ENCODE peak calls at places on chromosome 17, in four cellular contexts. One of them, this sample, is unnamed.

GRCh38 chr17:4672055-4672630 is 30.7 kb upstream of the ALOX15 start:
- DNase-seq in ELR: no peak
- DNase-seq in NCI-H460: no peak
- DNase-seq in activated CD4-positive, alpha-beta T cell treated with anti-CD3 and anti-CD28 coated beads, Interleukin-2, amount 50 U/mL, for 48 hours: no peak
- DNase-seq in this sample: no peak

GRCh38 chr17:74571894-74572293 is 4.6 kb upstream of the CD300H start:
- DNase-seq in ELR: no peak
- DNase-seq in NCI-H460: no peak
- DNase-seq in activated CD4-positive, alpha-beta T cell treated with anti-CD3 and anti-CD28 coated beads, Interleukin-2, amount 50 U/mL, for 48 hours: no peak
- DNase-seq in this sample: no peak

GRCh38 chr17:76707985-76708807 is 2.6 kb downstream of the MXRA7 start:
- DNase-seq in ELR: no peak
- DNase-seq in NCI-H460: no peak
- DNase-seq in activated CD4-positive, alpha-beta T cell treated with anti-CD3 and anti-CD28 coated beads, Interleukin-2, amount 50 U/mL, for 48 hours: no peak
- DNase-seq in this sample: peak

GRCh38 chr17:78001182-78001581 is 42.7 kb downstream of the TNRC6C start:
- DNase-seq in ELR: no peak
- DNase-seq in NCI-H460: no peak
- DNase-seq in activated CD4-positive, alpha-beta T cell treated with anti-CD3 and anti-CD28 coated beads, Interleukin-2, amount 50 U/mL, for 48 hours: no peak
- DNase-seq in this sample: peak

GRCh38 chr17:57481901-57482300 is 225.6 kb downstream of the MSI2 start:
- DNase-seq in ELR: peak
- DNase-seq in NCI-H460: no peak
- DNase-seq in activated CD4-positive, alpha-beta T cell treated with anti-CD3 and anti-CD28 coated beads, Interleukin-2, amount 50 U/mL, for 48 hours: no peak
- DNase-seq in this sample: peak

GRCh38 chr17:79593636-79594035 is 17.2 kb downstream of the RBFOX3 start:
- DNase-seq in ELR: no peak
- DNase-seq in NCI-H460: no peak
- DNase-seq in activated CD4-positive, alpha-beta T cell treated with anti-CD3 and anti-CD28 coated beads, Interleukin-2, amount 50 U/mL, for 48 hours: no peak
- DNase-seq in this sample: no peak

GRCh38 chr17:37698132-37698615 is 46.7 kb downstream of the HNF1B start:
- DNase-seq in ELR: peak
- DNase-seq in NCI-H460: no peak
- DNase-seq in activated CD4-positive, alpha-beta T cell treated with anti-CD3 and anti-CD28 coated beads, Interleukin-2, amount 50 U/mL, for 48 hours: peak
- DNase-seq in this sample: peak

GRCh38 chr17:29176500-29177351 is 3.5 kb downstream of the MYO18A start:
- DNase-seq in ELR: peak
- DNase-seq in NCI-H460: no peak
- DNase-seq in activated CD4-positive, alpha-beta T cell treated with anti-CD3 and anti-CD28 coated beads, Interleukin-2, amount 50 U/mL, for 48 hours: peak
- DNase-seq in this sample: no peak

GRCh38 chr17:41301204-41301790 is 1.4 kb downstream of the KRTAP29-1 start:
- DNase-seq in ELR: no peak
- DNase-seq in NCI-H460: no peak
- DNase-seq in activated CD4-positive, alpha-beta T cell treated with anti-CD3 and anti-CD28 coated beads, Interleukin-2, amount 50 U/mL, for 48 hours: no peak
- DNase-seq in this sample: no peak

GRCh38 chr17:7705269-7706255 is 560 bp downstream of the EFNB3 start:
- DNase-seq in ELR: no peak
- DNase-seq in NCI-H460: no peak
- DNase-seq in activated CD4-positive, alpha-beta T cell treated with anti-CD3 and anti-CD28 coated beads, Interleukin-2, amount 50 U/mL, for 48 hours: no peak
- DNase-seq in this sample: no peak

GRCh38 chr17:43767053-43767712 is 8.6 kb upstream of the SOST start:
- DNase-seq in ELR: no peak
- DNase-seq in NCI-H460: no peak
- DNase-seq in activated CD4-positive, alpha-beta T cell treated with anti-CD3 and anti-CD28 coated beads, Interleukin-2, amount 50 U/mL, for 48 hours: no peak
- DNase-seq in this sample: no peak

GRCh38 chr17:3980381-3980975 is 16.2 kb upstream of the ATP2A3 start:
- DNase-seq in ELR: no peak
- DNase-seq in NCI-H460: no peak
- DNase-seq in activated CD4-positive, alpha-beta T cell treated with anti-CD3 and anti-CD28 coated beads, Interleukin-2, amount 50 U/mL, for 48 hours: no peak
- DNase-seq in this sample: no peak

GRCh38 chr17:71828182-71828596 is 292.6 kb upstream of the SOX9 start:
- DNase-seq in ELR: peak
- DNase-seq in NCI-H460: no peak
- DNase-seq in activated CD4-positive, alpha-beta T cell treated with anti-CD3 and anti-CD28 coated beads, Interleukin-2, amount 50 U/mL, for 48 hours: no peak
- DNase-seq in this sample: peak

GRCh38 chr17:43578352-43578698 is 32.2 kb upstream of the ETV4 start:
- DNase-seq in ELR: no peak
- DNase-seq in NCI-H460: no peak
- DNase-seq in activated CD4-positive, alpha-beta T cell treated with anti-CD3 and anti-CD28 coated beads, Interleukin-2, amount 50 U/mL, for 48 hours: no peak
- DNase-seq in this sample: no peak

GRCh38 chr17:41284043-41284442 is 8.5 kb downstream of the KRTAP9-7 start:
- DNase-seq in ELR: no peak
- DNase-seq in NCI-H460: no peak
- DNase-seq in activated CD4-positive, alpha-beta T cell treated with anti-CD3 and anti-CD28 coated beads, Interleukin-2, amount 50 U/mL, for 48 hours: no peak
- DNase-seq in this sample: no peak

GRCh38 chr17:40287494-40288369 is at the start of gene CDC6:
- DNase-seq in ELR: peak
- DNase-seq in NCI-H460: peak
- DNase-seq in activated CD4-positive, alpha-beta T cell treated with anti-CD3 and anti-CD28 coated beads, Interleukin-2, amount 50 U/mL, for 48 hours: peak
- DNase-seq in this sample: peak

GRCh38 chr17:4953461-4953961 is 2.6 kb downstream of the ENO3 start:
- DNase-seq in ELR: peak
- DNase-seq in NCI-H460: no peak
- DNase-seq in activated CD4-positive, alpha-beta T cell treated with anti-CD3 and anti-CD28 coated beads, Interleukin-2, amount 50 U/mL, for 48 hours: no peak
- DNase-seq in this sample: peak

GRCh38 chr17:40554646-40555295 is 10.5 kb downstream of the CCR7 start:
- DNase-seq in ELR: no peak
- DNase-seq in NCI-H460: no peak
- DNase-seq in activated CD4-positive, alpha-beta T cell treated with anti-CD3 and anti-CD28 coated beads, Interleukin-2, amount 50 U/mL, for 48 hours: no peak
- DNase-seq in this sample: no peak

GRCh38 chr17:73156166-73156840 is 8.5 kb upstream of the SSTR2 start:
- DNase-seq in ELR: peak
- DNase-seq in NCI-H460: peak
- DNase-seq in activated CD4-positive, alpha-beta T cell treated with anti-CD3 and anti-CD28 coated beads, Interleukin-2, amount 50 U/mL, for 48 hours: peak
- DNase-seq in this sample: peak

GRCh38 chr17:59254742-59255141 is 34.4 kb downstream of the GDPD1 start:
- DNase-seq in ELR: no peak
- DNase-seq in NCI-H460: no peak
- DNase-seq in activated CD4-positive, alpha-beta T cell treated with anti-CD3 and anti-CD28 coated beads, Interleukin-2, amount 50 U/mL, for 48 hours: no peak
- DNase-seq in this sample: no peak

GRCh38 chr17:36888236-36888957 is 48.9 kb upstream of the LHX1 start:
- DNase-seq in ELR: no peak
- DNase-seq in NCI-H460: no peak
- DNase-seq in activated CD4-positive, alpha-beta T cell treated with anti-CD3 and anti-CD28 coated beads, Interleukin-2, amount 50 U/mL, for 48 hours: no peak
- DNase-seq in this sample: peak

GRCh38 chr17:75412455-75413317 is 7.2 kb upstream of the GRB2 start:
- DNase-seq in ELR: peak
- DNase-seq in NCI-H460: peak
- DNase-seq in activated CD4-positive, alpha-beta T cell treated with anti-CD3 and anti-CD28 coated beads, Interleukin-2, amount 50 U/mL, for 48 hours: peak
- DNase-seq in this sample: peak

GRCh38 chr17:28861393-28862203 is 6.8 kb downstream of the ERAL1 start:
- DNase-seq in ELR: no peak
- DNase-seq in NCI-H460: no peak
- DNase-seq in activated CD4-positive, alpha-beta T cell treated with anti-CD3 and anti-CD28 coated beads, Interleukin-2, amount 50 U/mL, for 48 hours: no peak
- DNase-seq in this sample: no peak

GRCh38 chr17:32894245-32894644 is 17.3 kb upstream of the MYO1D start:
- DNase-seq in ELR: peak
- DNase-seq in NCI-H460: no peak
- DNase-seq in activated CD4-positive, alpha-beta T cell treated with anti-CD3 and anti-CD28 coated beads, Interleukin-2, amount 50 U/mL, for 48 hours: no peak
- DNase-seq in this sample: no peak

GRCh38 chr17:76139801-76140660 is 1.0 kb downstream of the FOXJ1 start:
- DNase-seq in ELR: no peak
- DNase-seq in NCI-H460: no peak
- DNase-seq in activated CD4-positive, alpha-beta T cell treated with anti-CD3 and anti-CD28 coated beads, Interleukin-2, amount 50 U/mL, for 48 hours: peak
- DNase-seq in this sample: no peak

GRCh38 chr17:80169784-80170500 is at the start of gene CARD14:
- DNase-seq in ELR: no peak
- DNase-seq in NCI-H460: no peak
- DNase-seq in activated CD4-positive, alpha-beta T cell treated with anti-CD3 and anti-CD28 coated beads, Interleukin-2, amount 50 U/mL, for 48 hours: no peak
- DNase-seq in this sample: no peak

GRCh38 chr17:77694391-77695363 is 263.8 kb upstream of the TNRC6C start:
- DNase-seq in ELR: no peak
- DNase-seq in NCI-H460: no peak
- DNase-seq in activated CD4-positive, alpha-beta T cell treated with anti-CD3 and anti-CD28 coated beads, Interleukin-2, amount 50 U/mL, for 48 hours: no peak
- DNase-seq in this sample: no peak

GRCh38 chr17:70929226-70929625 is 759.9 kb downstream of the KCNJ2 start:
- DNase-seq in ELR: peak
- DNase-seq in NCI-H460: no peak
- DNase-seq in activated CD4-positive, alpha-beta T cell treated with anti-CD3 and anti-CD28 coated beads, Interleukin-2, amount 50 U/mL, for 48 hours: no peak
- DNase-seq in this sample: peak

GRCh38 chr17:42221886-42222745 is 27.8 kb upstream of the GHDC start:
- DNase-seq in ELR: peak
- DNase-seq in NCI-H460: peak
- DNase-seq in activated CD4-positive, alpha-beta T cell treated with anti-CD3 and anti-CD28 coated beads, Interleukin-2, amount 50 U/mL, for 48 hours: peak
- DNase-seq in this sample: peak

GRCh38 chr17:330993-331701 is 21.5 kb downstream of the RPH3AL start:
- DNase-seq in ELR: no peak
- DNase-seq in NCI-H460: no peak
- DNase-seq in activated CD4-positive, alpha-beta T cell treated with anti-CD3 and anti-CD28 coated beads, Interleukin-2, amount 50 U/mL, for 48 hours: no peak
- DNase-seq in this sample: peak

GRCh38 chr17:50865060-50865867 is 890 bp downstream of the TOB1 start:
- DNase-seq in ELR: peak
- DNase-seq in NCI-H460: peak
- DNase-seq in activated CD4-positive, alpha-beta T cell treated with anti-CD3 and anti-CD28 coated beads, Interleukin-2, amount 50 U/mL, for 48 hours: peak
- DNase-seq in this sample: peak

GRCh38 chr17:63095879-63096278 is 129.8 kb downstream of the TANC2 start:
- DNase-seq in ELR: no peak
- DNase-seq in NCI-H460: no peak
- DNase-seq in activated CD4-positive, alpha-beta T cell treated with anti-CD3 and anti-CD28 coated beads, Interleukin-2, amount 50 U/mL, for 48 hours: no peak
- DNase-seq in this sample: no peak

GRCh38 chr17:35931794-35932419 is 1.3 kb upstream of the RDM1 start:
- DNase-seq in ELR: no peak
- DNase-seq in NCI-H460: no peak
- DNase-seq in activated CD4-positive, alpha-beta T cell treated with anti-CD3 and anti-CD28 coated beads, Interleukin-2, amount 50 U/mL, for 48 hours: no peak
- DNase-seq in this sample: no peak

GRCh38 chr17:27669136-27669535 is 38.1 kb downstream of the LGALS9 start:
- DNase-seq in ELR: no peak
- DNase-seq in NCI-H460: no peak
- DNase-seq in activated CD4-positive, alpha-beta T cell treated with anti-CD3 and anti-CD28 coated beads, Interleukin-2, amount 50 U/mL, for 48 hours: no peak
- DNase-seq in this sample: no peak

GRCh38 chr17:47924785-47925676 is 16.3 kb upstream of the PNPO start:
- DNase-seq in ELR: no peak
- DNase-seq in NCI-H460: no peak
- DNase-seq in activated CD4-positive, alpha-beta T cell treated with anti-CD3 and anti-CD28 coated beads, Interleukin-2, amount 50 U/mL, for 48 hours: no peak
- DNase-seq in this sample: no peak

GRCh38 chr17:81961554-81962498 is 839 bp upstream of the NOTUM start:
- DNase-seq in ELR: no peak
- DNase-seq in NCI-H460: no peak
- DNase-seq in activated CD4-positive, alpha-beta T cell treated with anti-CD3 and anti-CD28 coated beads, Interleukin-2, amount 50 U/mL, for 48 hours: no peak
- DNase-seq in this sample: no peak

GRCh38 chr17:2442166-2442565 is 41.3 kb upstream of the MNT start:
- DNase-seq in ELR: no peak
- DNase-seq in NCI-H460: no peak
- DNase-seq in activated CD4-positive, alpha-beta T cell treated with anti-CD3 and anti-CD28 coated beads, Interleukin-2, amount 50 U/mL, for 48 hours: no peak
- DNase-seq in this sample: no peak

This sample was measured in LHCN-M2.